ENCODE peak calls at places on chromosomes 2 and 18, in four cellular contexts. One of them, this sample, is unnamed.

GRCh38 chr2:161676902-161677496 is 52.8 kb downstream of the SLC4A10 start:
- DNase-seq in GM12878: no peak
- DNase-seq in K562: no peak
- DNase-seq in HepG2: no peak
- DNase-seq in this sample: no peak

GRCh38 chr2:178177066-178177679 is 17.1 kb upstream of the OSBPL6 start:
- DNase-seq in GM12878: no peak
- DNase-seq in K562: no peak
- DNase-seq in HepG2: no peak
- DNase-seq in this sample: no peak

GRCh38 chr18:79064228-79064627 is 5.0 kb upstream of the ATP9B start:
- DNase-seq in GM12878: no peak
- DNase-seq in K562: no peak
- DNase-seq in HepG2: no peak
- DNase-seq in this sample: no peak

GRCh38 chr2:220847587-220847986 is 724.5 kb downstream of the EPHA4 start:
- DNase-seq in GM12878: no peak
- DNase-seq in K562: no peak
- DNase-seq in HepG2: no peak
- DNase-seq in this sample: no peak

GRCh38 chr18:46821856-46822711 is 65.2 kb upstream of the ST8SIA5 start:
- DNase-seq in GM12878: no peak
- DNase-seq in K562: no peak
- DNase-seq in HepG2: no peak
- DNase-seq in this sample: no peak

GRCh38 chr2:127081826-127082633 is 24.9 kb downstream of the BIN1 start:
- DNase-seq in GM12878: no peak
- DNase-seq in K562: peak; percentile 52
- DNase-seq in HepG2: no peak
- DNase-seq in this sample: no peak

GRCh38 chr2:191927319-191927867 is 80.5 kb upstream of the CAVIN2 start:
- DNase-seq in GM12878: no peak
- DNase-seq in K562: no peak
- DNase-seq in HepG2: no peak
- DNase-seq in this sample: no peak

GRCh38 chr2:28393115-28393836 is 618 bp downstream of the FOSL2 start:
- DNase-seq in GM12878: no peak
- DNase-seq in K562: peak; percentile 70
- DNase-seq in HepG2: no peak
- DNase-seq in this sample: peak; percentile 48

GRCh38 chr2:203463176-203463797 is 71.8 kb downstream of the RAPH1 start:
- DNase-seq in GM12878: no peak
- DNase-seq in K562: no peak
- DNase-seq in HepG2: no peak
- DNase-seq in this sample: no peak

GRCh38 chr2:120208381-120209353 is 14.5 kb downstream of the TMEM185B start:
- DNase-seq in GM12878: no peak
- DNase-seq in K562: no peak
- DNase-seq in HepG2: no peak
- DNase-seq in this sample: no peak

GRCh38 chr2:240630771-240631560 is 5.7 kb downstream of the GPR35 start:
- DNase-seq in GM12878: no peak
- DNase-seq in K562: no peak
- DNase-seq in HepG2: no peak
- DNase-seq in this sample: no peak

GRCh38 chr2:134252092-134252775 is 1.6 kb upstream of the MGAT5 start:
- DNase-seq in GM12878: no peak
- DNase-seq in K562: no peak
- DNase-seq in HepG2: no peak
- DNase-seq in this sample: no peak

GRCh38 chr2:32780961-32781360 is 153.1 kb downstream of the TTC27 start:
- DNase-seq in GM12878: no peak
- DNase-seq in K562: no peak
- DNase-seq in HepG2: no peak
- DNase-seq in this sample: no peak

GRCh38 chr2:96527990-96528679 is 8.4 kb upstream of the ARID5A start:
- DNase-seq in GM12878: peak; percentile 72
- DNase-seq in K562: no peak
- DNase-seq in HepG2: no peak
- DNase-seq in this sample: no peak

GRCh38 chr2:129673234-129673633 is 306.2 kb upstream of the RAB6C start:
- DNase-seq in GM12878: no peak
- DNase-seq in K562: no peak
- DNase-seq in HepG2: no peak
- DNase-seq in this sample: no peak

GRCh38 chr2:105977212-105977611 is 216.9 kb downstream of the UXS1 start:
- DNase-seq in GM12878: no peak
- DNase-seq in K562: no peak
- DNase-seq in HepG2: peak; percentile 33
- DNase-seq in this sample: no peak

GRCh38 chr18:9156604-9157249 is 20.1 kb downstream of the ANKRD12 start:
- DNase-seq in GM12878: no peak
- DNase-seq in K562: no peak
- DNase-seq in HepG2: no peak
- DNase-seq in this sample: no peak

GRCh38 chr2:226002438-226002837 is 602.9 kb downstream of the NYAP2 start:
- DNase-seq in GM12878: no peak
- DNase-seq in K562: no peak
- DNase-seq in HepG2: peak; percentile 58
- DNase-seq in this sample: no peak

GRCh38 chr2:124874226-124874625 is 849.1 kb downstream of the CNTNAP5 start:
- DNase-seq in GM12878: no peak
- DNase-seq in K562: no peak
- DNase-seq in HepG2: no peak
- DNase-seq in this sample: no peak

GRCh38 chr2:196696423-196697073 is 57.0 kb downstream of the CCDC150 start:
- DNase-seq in GM12878: no peak
- DNase-seq in K562: no peak
- DNase-seq in HepG2: peak; percentile 25
- DNase-seq in this sample: no peak

GRCh38 chr2:39216495-39217191 is 27.1 kb downstream of the CDKL4 start:
- DNase-seq in GM12878: no peak
- DNase-seq in K562: no peak
- DNase-seq in HepG2: peak; percentile 78
- DNase-seq in this sample: no peak

GRCh38 chr2:12317853-12318426 is 398.8 kb upstream of the TRIB2 start:
- DNase-seq in GM12878: no peak
- DNase-seq in K562: no peak
- DNase-seq in HepG2: no peak
- DNase-seq in this sample: no peak

GRCh38 chr2:231920795-231921194 is 5.4 kb downstream of the NPPC start:
- DNase-seq in GM12878: no peak
- DNase-seq in K562: no peak
- DNase-seq in HepG2: no peak
- DNase-seq in this sample: no peak

GRCh38 chr2:120205901-120206581 is 17.2 kb downstream of the TMEM185B start:
- DNase-seq in GM12878: no peak
- DNase-seq in K562: peak; percentile 56
- DNase-seq in HepG2: no peak
- DNase-seq in this sample: peak; percentile 85

GRCh38 chr18:23828426-23828825 is 139.2 kb downstream of the LAMA3 start:
- DNase-seq in GM12878: no peak
- DNase-seq in K562: peak; percentile 28
- DNase-seq in HepG2: peak; percentile 23
- DNase-seq in this sample: no peak

GRCh38 chr2:197011777-197012641 is 85.5 kb upstream of the PGAP1 start:
- DNase-seq in GM12878: no peak
- DNase-seq in K562: peak; percentile 22
- DNase-seq in HepG2: peak; percentile 57
- DNase-seq in this sample: no peak

GRCh38 chr2:240593703-240594451 is 7.3 kb downstream of the CAPN10 start:
- DNase-seq in GM12878: no peak
- DNase-seq in K562: no peak
- DNase-seq in HepG2: no peak
- DNase-seq in this sample: peak; percentile 5

GRCh38 chr18:11310476-11311086 is 161.2 kb upstream of the PIEZO2 start:
- DNase-seq in GM12878: no peak
- DNase-seq in K562: peak; percentile 38
- DNase-seq in HepG2: peak; percentile 40
- DNase-seq in this sample: peak; percentile 80

GRCh38 chr18:22325396-22325795 is 92.3 kb downstream of the CTAGE1 start:
- DNase-seq in GM12878: no peak
- DNase-seq in K562: no peak
- DNase-seq in HepG2: no peak
- DNase-seq in this sample: no peak

GRCh38 chr2:65869286-65869685 is 436.9 kb upstream of the SPRED2 start:
- DNase-seq in GM12878: no peak
- DNase-seq in K562: no peak
- DNase-seq in HepG2: no peak
- DNase-seq in this sample: no peak

GRCh38 chr2:239587836-239588235 is 187.0 kb upstream of the HDAC4 start:
- DNase-seq in GM12878: no peak
- DNase-seq in K562: no peak
- DNase-seq in HepG2: no peak
- DNase-seq in this sample: no peak

GRCh38 chr18:27500531-27500930 is 315.4 kb upstream of the CHST9 start:
- DNase-seq in GM12878: no peak
- DNase-seq in K562: no peak
- DNase-seq in HepG2: no peak
- DNase-seq in this sample: no peak

DNA sequence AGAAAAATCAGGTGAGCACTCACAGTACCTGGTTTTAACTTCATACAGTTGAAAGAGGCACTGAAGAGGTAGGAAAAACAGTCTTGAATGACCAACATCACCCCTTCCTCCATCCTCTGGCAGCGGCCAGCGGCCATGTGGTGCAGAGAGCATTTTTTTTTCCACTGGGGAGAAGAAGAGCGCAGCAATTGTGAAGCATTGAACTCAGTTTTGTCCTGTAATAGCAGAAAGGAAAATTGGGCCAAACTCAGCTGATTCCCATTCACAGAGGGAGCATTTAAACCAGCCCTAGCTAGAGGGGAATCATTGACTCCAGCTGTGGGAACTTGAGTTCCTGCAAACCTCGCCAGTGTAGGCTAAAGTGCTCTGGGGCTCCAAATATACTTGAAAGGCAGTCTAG is 316.5 kb upstream of the CHST9 start:
- DNase-seq in GM12878: no peak
- DNase-seq in K562: no peak
- DNase-seq in HepG2: no peak
- DNase-seq in this sample: no peak
- TF ChIP-seq CBFB in GM12878: no peak
- TF ChIP-seq CBFB in K562: no peak
- TF ChIP-seq CBFB in HepG2: no peak
- TF ChIP-seq CBFB in this sample: no peak

DNA sequence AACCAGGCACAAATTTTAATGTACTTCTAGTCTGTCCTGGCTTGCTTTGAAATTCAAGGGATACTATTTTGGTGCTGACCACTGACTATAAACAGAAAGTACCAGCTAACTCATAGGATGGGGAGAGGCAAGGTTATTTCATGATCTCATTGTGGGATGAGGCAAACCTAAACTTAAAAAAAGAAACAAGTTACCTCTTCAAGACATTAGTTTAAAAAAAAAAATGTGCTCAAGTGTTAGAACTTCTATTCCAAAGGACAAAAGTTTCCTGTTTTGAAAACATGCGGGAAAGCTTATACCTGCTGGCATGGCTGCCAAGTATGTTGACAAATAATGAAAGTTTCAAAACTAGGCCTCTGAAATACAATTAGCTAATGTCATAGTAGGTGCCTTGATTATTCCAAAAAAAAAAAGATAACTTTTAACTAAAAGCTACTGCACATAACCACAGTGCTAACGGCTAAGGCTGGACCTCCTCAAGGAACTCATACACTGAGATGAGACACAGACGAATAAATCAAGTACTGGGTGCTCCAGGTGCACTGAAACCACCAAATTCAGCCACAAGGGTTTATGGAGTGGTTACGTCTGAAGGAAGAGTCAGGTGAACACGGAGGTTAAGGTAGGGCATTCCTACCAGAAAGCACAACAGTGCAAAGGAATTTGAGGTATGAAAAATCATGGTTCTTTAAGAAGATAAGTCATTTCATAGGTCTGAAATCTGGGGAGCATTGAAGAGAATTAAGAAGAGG is 38.1 kb downstream of the TMEM131 start:
- DNase-seq in GM12878: no peak
- DNase-seq in K562: no peak
- DNase-seq in HepG2: no peak
- DNase-seq in this sample: no peak
- TF ChIP-seq CBFB in GM12878: no peak
- TF ChIP-seq CBFB in K562: no peak
- TF ChIP-seq CBFB in HepG2: no peak
- TF ChIP-seq CBFB in this sample: no peak

GRCh38 chr2:169276045-169276444 is 86.3 kb downstream of the LRP2 start:
- DNase-seq in GM12878: no peak
- DNase-seq in K562: no peak
- DNase-seq in HepG2: no peak
- DNase-seq in this sample: no peak
- TF ChIP-seq CBFB in GM12878: no peak
- TF ChIP-seq CBFB in K562: no peak
- TF ChIP-seq CBFB in HepG2: no peak
- TF ChIP-seq CBFB in this sample: no peak

GRCh38 chr2:47112665-47113435 is 42.3 kb downstream of the STPG4 start:
- DNase-seq in GM12878: no peak
- DNase-seq in K562: no peak
- DNase-seq in HepG2: no peak
- DNase-seq in this sample: no peak
- TF ChIP-seq CBFB in GM12878: no peak
- TF ChIP-seq CBFB in K562: no peak
- TF ChIP-seq CBFB in HepG2: no peak
- TF ChIP-seq CBFB in this sample: no peak

DNA sequence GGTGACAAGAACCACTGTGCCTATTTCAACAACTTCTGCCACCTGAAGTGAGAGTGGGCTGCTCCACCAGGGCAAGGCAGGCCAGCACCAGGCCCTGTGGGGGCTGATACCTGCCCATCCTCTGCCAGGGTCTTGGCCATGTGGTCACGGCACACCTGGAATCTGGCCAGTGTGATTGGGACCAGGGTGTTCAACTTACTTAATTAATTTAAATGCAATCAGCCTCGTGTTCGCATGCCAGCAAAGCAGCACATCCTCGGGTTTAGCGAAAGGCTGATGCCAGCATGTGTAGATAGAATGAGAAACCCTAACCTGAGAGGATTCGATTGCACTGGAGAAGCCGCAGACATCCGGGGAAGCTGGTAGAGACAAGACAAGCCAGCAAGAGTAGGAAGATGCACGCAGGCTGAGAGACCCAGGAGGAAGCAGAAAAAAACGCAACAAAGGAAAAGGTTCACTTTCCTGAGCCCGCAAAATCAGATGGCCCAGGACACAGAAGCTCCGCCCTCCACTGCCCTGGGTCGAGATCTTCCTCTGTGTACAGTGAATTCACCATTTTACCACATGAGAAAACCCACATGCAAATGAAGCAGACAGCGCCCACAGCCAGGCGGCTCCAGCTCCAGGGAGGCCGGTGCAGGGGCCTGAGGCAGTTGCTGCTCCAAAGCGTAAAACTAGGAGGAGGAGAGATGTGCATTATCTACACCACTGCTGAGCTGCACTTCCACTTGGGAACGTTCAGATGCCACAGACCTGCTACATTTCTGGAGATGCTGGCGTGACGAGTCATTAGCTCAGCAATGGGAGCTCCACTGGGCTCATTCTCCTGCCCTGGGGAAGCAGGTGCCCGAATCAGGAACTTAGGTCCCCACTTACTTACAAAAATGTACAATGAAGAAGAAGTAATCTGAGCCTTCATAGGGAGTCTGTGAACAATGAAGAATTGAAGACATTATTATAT is 92.1 kb downstream of the TMEM18 start:
- DNase-seq in GM12878: no peak
- DNase-seq in K562: no peak
- DNase-seq in HepG2: no peak
- DNase-seq in this sample: no peak
- TF ChIP-seq CBFB in GM12878: no peak
- TF ChIP-seq CBFB in K562: no peak
- TF ChIP-seq CBFB in HepG2: no peak
- TF ChIP-seq CBFB in this sample: no peak